ENCODE peak calls at places on chromosomes 5 and 9, in six cellular contexts. One of them, this sample, is unnamed.
A peak's percentile ranks its signal among the peaks of the same experiment; 100 is the strongest.

GRCh38 chr9:122393284-122393983 is 22.6 kb downstream of the PTGS1 start:
- DNase-seq in transverse colon: no peak
- DNase-seq in coronary artery: no peak
- DNase-seq in psoas muscle: no peak
- DNase-seq in dorsolateral prefrontal cortex: no peak
- DNase-seq in RWPE1: no peak
- DNase-seq in this sample: no peak

GRCh38 chr9:68672215-68672614 is 32.8 kb upstream of the PIP5K1B start:
- DNase-seq in transverse colon: no peak
- DNase-seq in coronary artery: no peak
- DNase-seq in dorsolateral prefrontal cortex: no peak
- DNase-seq in RWPE1: no peak
- DNase-seq in psoas muscle: no peak
- DNase-seq in this sample: no peak

GRCh38 chr9:35385042-35385441 is 104.9 kb upstream of the RUSC2 start:
- DNase-seq in dorsolateral prefrontal cortex: no peak
- DNase-seq in transverse colon: no peak
- DNase-seq in RWPE1: no peak
- DNase-seq in coronary artery: no peak
- DNase-seq in psoas muscle: no peak
- DNase-seq in this sample: peak; percentile 54

GRCh38 chr5:34608368-34608767 is 47.8 kb upstream of the RAI14 start:
- DNase-seq in psoas muscle: no peak
- DNase-seq in RWPE1: no peak
- DNase-seq in transverse colon: no peak
- DNase-seq in coronary artery: no peak
- DNase-seq in dorsolateral prefrontal cortex: no peak
- DNase-seq in this sample: no peak

GRCh38 chr5:572398-573019 is 39.6 kb upstream of the CEP72 start:
- DNase-seq in RWPE1: no peak
- DNase-seq in dorsolateral prefrontal cortex: no peak
- DNase-seq in transverse colon: no peak
- DNase-seq in psoas muscle: no peak
- DNase-seq in coronary artery: peak; percentile 19
- DNase-seq in this sample: no peak

GRCh38 chr5:95892784-95893354 is 68.8 kb downstream of the ELL2 start:
- DNase-seq in psoas muscle: no peak
- DNase-seq in dorsolateral prefrontal cortex: no peak
- DNase-seq in transverse colon: peak; percentile 44
- DNase-seq in RWPE1: peak; percentile 60
- DNase-seq in coronary artery: no peak
- DNase-seq in this sample: peak; percentile 53

GRCh38 chr5:168356171-168356570 is 64.7 kb downstream of the WWC1 start:
- DNase-seq in coronary artery: no peak
- DNase-seq in transverse colon: no peak
- DNase-seq in psoas muscle: no peak
- DNase-seq in dorsolateral prefrontal cortex: no peak
- DNase-seq in RWPE1: no peak
- DNase-seq in this sample: no peak

GRCh38 chr9:125784286-125785049 is 37.3 kb downstream of the PBX3 start:
- DNase-seq in dorsolateral prefrontal cortex: no peak
- DNase-seq in RWPE1: no peak
- DNase-seq in transverse colon: no peak
- DNase-seq in coronary artery: no peak
- DNase-seq in psoas muscle: no peak
- DNase-seq in this sample: peak; percentile 24

GRCh38 chr5:32710335-32710858 is 724 bp upstream of the NPR3 start:
- DNase-seq in coronary artery: no peak
- DNase-seq in psoas muscle: peak; percentile 49
- DNase-seq in dorsolateral prefrontal cortex: no peak
- DNase-seq in RWPE1: peak; percentile 25
- DNase-seq in transverse colon: peak; percentile 9
- DNase-seq in this sample: no peak

GRCh38 chr5:138844812-138845513 is 30.2 kb downstream of the LRRTM2 start:
- DNase-seq in dorsolateral prefrontal cortex: no peak
- DNase-seq in coronary artery: no peak
- DNase-seq in psoas muscle: no peak
- DNase-seq in transverse colon: no peak
- DNase-seq in RWPE1: peak; percentile 82
- DNase-seq in this sample: peak; percentile 59

GRCh38 chr5:10333154-10334006 is 20.1 kb upstream of the MARCHF6 start:
- DNase-seq in coronary artery: no peak
- DNase-seq in psoas muscle: peak; percentile 74
- DNase-seq in RWPE1: no peak
- DNase-seq in dorsolateral prefrontal cortex: no peak
- DNase-seq in transverse colon: peak; percentile 51
- DNase-seq in this sample: no peak

GRCh38 chr9:95634581-95634980 is 117.8 kb upstream of the PTCH1 start:
- DNase-seq in coronary artery: no peak
- DNase-seq in RWPE1: no peak
- DNase-seq in psoas muscle: no peak
- DNase-seq in transverse colon: no peak
- DNase-seq in dorsolateral prefrontal cortex: no peak
- DNase-seq in this sample: no peak

GRCh38 chr5:150763023-150763793 is 4.4 kb upstream of the DCTN4 start:
- DNase-seq in coronary artery: peak; percentile 81
- DNase-seq in psoas muscle: peak; percentile 81
- DNase-seq in transverse colon: peak; percentile 35
- DNase-seq in dorsolateral prefrontal cortex: no peak
- DNase-seq in RWPE1: peak; percentile 90
- DNase-seq in this sample: peak; percentile 74

GRCh38 chr9:122777935-122778671 is 10.6 kb upstream of the OR5C1 start:
- DNase-seq in psoas muscle: no peak
- DNase-seq in RWPE1: peak; percentile 63
- DNase-seq in dorsolateral prefrontal cortex: no peak
- DNase-seq in transverse colon: no peak
- DNase-seq in coronary artery: no peak
- DNase-seq in this sample: peak; percentile 45

GRCh38 chr5:124342027-124342471 is 404.4 kb downstream of the ZNF608 start:
- DNase-seq in psoas muscle: peak; percentile 17
- DNase-seq in dorsolateral prefrontal cortex: no peak
- DNase-seq in RWPE1: no peak
- DNase-seq in transverse colon: no peak
- DNase-seq in coronary artery: no peak
- DNase-seq in this sample: peak; percentile 34

GRCh38 chr9:34648673-34649072 is 2.2 kb downstream of the GALT start:
- DNase-seq in transverse colon: no peak
- DNase-seq in dorsolateral prefrontal cortex: no peak
- DNase-seq in psoas muscle: no peak
- DNase-seq in coronary artery: no peak
- DNase-seq in RWPE1: no peak
- DNase-seq in this sample: no peak

GRCh38 chr5:135642934-135643333 is 64.1 kb upstream of the CXCL14 start:
- DNase-seq in coronary artery: no peak
- DNase-seq in transverse colon: no peak
- DNase-seq in psoas muscle: no peak
- DNase-seq in RWPE1: no peak
- DNase-seq in dorsolateral prefrontal cortex: no peak
- DNase-seq in this sample: no peak

GRCh38 chr9:89684912-89685636 is 80.3 kb downstream of the GADD45G start:
- DNase-seq in RWPE1: no peak
- DNase-seq in coronary artery: peak; percentile 92
- DNase-seq in dorsolateral prefrontal cortex: no peak
- DNase-seq in psoas muscle: peak; percentile 81
- DNase-seq in transverse colon: no peak
- DNase-seq in this sample: no peak

GRCh38 chr5:175520321-175520720 is 42.0 kb downstream of the SFXN1 start:
- DNase-seq in coronary artery: no peak
- DNase-seq in dorsolateral prefrontal cortex: no peak
- DNase-seq in psoas muscle: no peak
- DNase-seq in transverse colon: no peak
- DNase-seq in RWPE1: no peak
- DNase-seq in this sample: no peak

GRCh38 chr5:8458038-8458383 is 589.1 kb downstream of the MTRR start:
- DNase-seq in psoas muscle: no peak
- DNase-seq in dorsolateral prefrontal cortex: no peak
- DNase-seq in transverse colon: no peak
- DNase-seq in coronary artery: no peak
- DNase-seq in RWPE1: peak; percentile 9
- DNase-seq in this sample: no peak

GRCh38 chr9:96418920-96419690 is 935 bp upstream of the ZNF367 start:
- DNase-seq in transverse colon: peak; percentile 86
- DNase-seq in RWPE1: peak; percentile 79
- DNase-seq in psoas muscle: peak; percentile 79
- DNase-seq in coronary artery: peak; percentile 85
- DNase-seq in dorsolateral prefrontal cortex: peak; percentile 52
- DNase-seq in this sample: peak; percentile 3

DNA sequence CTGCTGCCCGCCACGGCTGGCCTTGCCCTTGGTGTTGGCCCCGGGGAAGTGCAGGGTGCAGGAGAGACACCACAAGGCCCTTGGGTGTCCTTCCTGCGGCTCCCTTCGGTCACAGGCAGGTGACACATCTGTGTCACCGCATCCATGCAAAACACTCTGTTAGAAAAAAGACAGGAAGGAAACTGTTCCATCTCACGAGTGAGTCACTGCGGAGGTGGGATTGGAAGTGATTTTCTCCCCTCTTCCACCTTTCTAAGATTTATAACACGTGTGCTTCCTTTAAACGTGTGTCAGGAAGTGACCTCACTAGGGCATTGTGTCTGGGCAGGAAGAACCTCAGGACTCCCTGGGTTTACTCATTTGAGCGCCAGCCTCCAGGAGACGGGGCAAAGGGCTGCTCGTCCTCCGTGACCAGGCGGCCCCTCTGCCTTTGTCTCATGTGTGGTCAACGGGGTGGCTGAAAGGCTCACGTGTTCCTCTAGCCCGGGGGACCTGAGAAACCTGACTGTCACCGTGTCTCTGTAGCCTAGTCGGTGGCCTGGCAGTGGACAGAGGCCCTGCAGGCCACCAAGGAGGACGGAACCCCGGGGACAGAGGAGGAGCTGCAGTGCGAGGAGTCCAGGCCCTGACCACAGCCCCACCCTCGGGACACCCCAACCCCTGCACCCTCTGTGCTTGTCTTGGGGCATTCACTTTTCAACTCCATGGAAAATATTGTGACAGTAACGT is 4.9 kb upstream of the LCN1 start:
- DNase-seq in RWPE1: no peak
- DNase-seq in transverse colon: no peak
- DNase-seq in psoas muscle: no peak
- DNase-seq in coronary artery: peak; percentile 49
- DNase-seq in dorsolateral prefrontal cortex: peak; percentile 9
- DNase-seq in this sample: no peak
- H3K27ac ChIP-seq in RWPE1: no peak overlapping the region
- H3K27ac ChIP-seq in transverse colon: no peak overlapping the region
- H3K27ac ChIP-seq in psoas muscle: no peak overlapping the region
- H3K27ac ChIP-seq in coronary artery: no peak overlapping the region
- H3K27ac ChIP-seq in dorsolateral prefrontal cortex: no peak overlapping the region
- H3K27ac ChIP-seq in this sample: no peak overlapping the region

DNA sequence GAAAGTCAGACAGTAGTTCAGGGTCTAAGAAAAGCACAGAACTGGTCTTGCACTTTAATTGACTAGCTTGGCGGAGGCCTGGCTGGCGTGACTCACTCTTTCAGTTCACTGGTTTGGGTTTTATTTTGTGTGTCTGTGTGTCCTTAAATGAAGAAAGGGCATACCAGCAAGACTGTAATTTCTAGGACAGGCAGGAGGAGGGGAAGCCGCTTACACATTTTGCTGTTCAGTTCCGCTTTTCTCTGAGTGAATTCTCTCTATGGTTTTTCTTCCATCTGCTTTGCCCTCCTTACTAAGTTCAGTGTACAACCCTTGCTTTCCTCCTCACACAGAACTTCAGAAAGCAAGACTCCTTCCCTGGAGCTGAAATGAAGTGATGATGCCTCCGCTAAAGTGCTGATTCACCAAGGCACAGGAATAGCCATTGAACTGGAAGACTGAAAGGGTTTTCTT is 150.8 kb downstream of the MEF2C start:
- DNase-seq in psoas muscle: peak; percentile 54
- DNase-seq in dorsolateral prefrontal cortex: peak; percentile 58
- DNase-seq in RWPE1: no peak
- DNase-seq in transverse colon: peak; percentile 43
- DNase-seq in coronary artery: peak; percentile 89
- DNase-seq in this sample: peak; percentile 91
- TF ChIP-seq CTCF in psoas muscle: no peak
- TF ChIP-seq CTCF in dorsolateral prefrontal cortex: no peak
- TF ChIP-seq CTCF in RWPE1: no peak
- TF ChIP-seq CTCF in transverse colon: no peak
- TF ChIP-seq CTCF in coronary artery: no peak
- TF ChIP-seq CTCF in this sample: no peak

GRCh38 chr9:136174779-136175744 is 29.9 kb downstream of the LHX3 start:
- DNase-seq in RWPE1: no peak
- DNase-seq in dorsolateral prefrontal cortex: no peak
- DNase-seq in psoas muscle: no peak
- DNase-seq in transverse colon: no peak
- DNase-seq in coronary artery: no peak
- DNase-seq in this sample: no peak

GRCh38 chr9:136175745-136176290 is 29.1 kb downstream of the LHX3 start:
- DNase-seq in RWPE1: no peak
- DNase-seq in coronary artery: no peak
- DNase-seq in psoas muscle: no peak
- DNase-seq in dorsolateral prefrontal cortex: no peak
- DNase-seq in transverse colon: no peak
- DNase-seq in this sample: no peak

GRCh38 chr9:136172412-136173079 is 32.4 kb downstream of the LHX3 start:
- DNase-seq in RWPE1: no peak
- DNase-seq in transverse colon: no peak
- DNase-seq in coronary artery: no peak
- DNase-seq in dorsolateral prefrontal cortex: no peak
- DNase-seq in psoas muscle: no peak
- DNase-seq in this sample: no peak

GRCh38 chr9:136171801-136172411 is 33.0 kb downstream of the LHX3 start:
- DNase-seq in dorsolateral prefrontal cortex: no peak
- DNase-seq in RWPE1: no peak
- DNase-seq in coronary artery: no peak
- DNase-seq in psoas muscle: no peak
- DNase-seq in transverse colon: no peak
- DNase-seq in this sample: no peak

GRCh38 chr9:136173648-136174290 is 31.2 kb downstream of the LHX3 start:
- DNase-seq in psoas muscle: no peak
- DNase-seq in coronary artery: no peak
- DNase-seq in transverse colon: no peak
- DNase-seq in RWPE1: no peak
- DNase-seq in dorsolateral prefrontal cortex: no peak
- DNase-seq in this sample: no peak
- H3K27ac ChIP-seq in psoas muscle: no peak overlapping the region
- H3K27ac ChIP-seq in coronary artery: no peak overlapping the region
- H3K27ac ChIP-seq in transverse colon: no peak overlapping the region
- H3K27ac ChIP-seq in RWPE1: no peak overlapping the region
- H3K27ac ChIP-seq in dorsolateral prefrontal cortex: no peak overlapping the region
- H3K27ac ChIP-seq in this sample: no peak overlapping the region

DNA sequence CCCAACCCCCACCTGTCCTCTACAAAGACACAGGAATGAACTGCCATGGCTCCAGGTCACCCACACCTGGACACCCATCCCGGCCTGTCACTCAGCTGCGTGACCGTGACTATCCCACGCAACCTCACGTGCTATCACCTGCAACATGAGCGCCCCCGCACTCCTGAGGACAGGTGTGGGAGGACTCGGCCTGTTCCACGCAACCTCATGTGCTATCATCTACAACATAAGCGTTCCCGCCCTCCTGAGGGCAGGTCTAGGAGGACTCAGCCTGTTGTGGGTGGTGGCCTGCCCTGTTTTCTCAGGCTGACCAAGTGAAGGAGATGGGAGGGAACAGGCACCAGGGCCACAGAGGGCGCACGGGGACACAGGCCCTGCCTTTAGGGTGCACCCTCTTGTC is 4.1 kb downstream of the QSOX2 start:
- DNase-seq in transverse colon: no peak
- DNase-seq in coronary artery: no peak
- DNase-seq in RWPE1: no peak
- DNase-seq in psoas muscle: no peak
- DNase-seq in dorsolateral prefrontal cortex: no peak
- DNase-seq in this sample: no peak
- TF ChIP-seq CTCF in transverse colon: no peak
- TF ChIP-seq CTCF in coronary artery: no peak
- TF ChIP-seq CTCF in RWPE1: no peak
- TF ChIP-seq CTCF in psoas muscle: no peak
- TF ChIP-seq CTCF in dorsolateral prefrontal cortex: no peak
- TF ChIP-seq CTCF in this sample: no peak